ENCODE peak calls at places on chromosomes 7 and 10, in five cellular contexts. P is cardiac muscle cell, Z is A673, W is neural progenitor cell, Q is GM23248. G is an unnamed sample.
A peak's percentile ranks its signal among the peaks of the same experiment; 100 is the strongest.

GRCh38 chr7:46554688-46555422 is 633.8 kb upstream of the IGFBP3 start:
- DNase-seq in P (no peak), Z (no peak), W (no peak), Q (peak; percentile 72), G (no peak)

GRCh38 chr10:43258922-43259247 is 8.0 kb downstream of the RASGEF1A start:
- DNase-seq in P (no peak), Z (no peak), W (no peak), Q (no peak), G (no peak)

GRCh38 chr7:108287857-108288256 is 157.7 kb upstream of the LAMB4 start:
- DNase-seq in P (no peak), Z (no peak), W (no peak), Q (no peak), G (no peak)

GRCh38 chr7:136640977-136641376 is 227.5 kb upstream of the CHRM2 start:
- DNase-seq in P (no peak), Z (no peak), W (peak; percentile 10), Q (no peak), G (no peak)

GRCh38 chr10:27547047-27547446 is 42.9 kb downstream of the RAB18 start:
- DNase-seq in P (no peak), Z (no peak), W (no peak), Q (no peak), G (no peak)

GRCh38 chr7:76294344-76295024 is 8.0 kb upstream of the HSPB1 start:
- DNase-seq in P (peak; percentile 98), Z (peak; percentile 97), W (peak; percentile 35), Q (peak; percentile 98), G (peak; percentile 99)

GRCh38 chr7:99042957-99043356 is 101.0 kb downstream of the SMURF1 start:
- DNase-seq in P (peak; percentile 52), Z (peak; percentile 66), W (no peak), Q (no peak), G (no peak)

GRCh38 chr7:23293500-23294073 is 5.6 kb upstream of the MALSU1 start:
- DNase-seq in P (no peak), Z (no peak), W (no peak), Q (no peak), G (no peak)

GRCh38 chr10:30058570-30059132 is 735 bp downstream of the JCAD start:
- DNase-seq in P (no peak), Z (peak; percentile 61), W (peak; percentile 80), Q (peak; percentile 70), G (peak; percentile 9)

GRCh38 chr10:22475857-22476600 is 130.7 kb downstream of the SPAG6 start:
- DNase-seq in P (no peak), Z (peak; percentile 43), W (peak; percentile 82), Q (peak; percentile 47), G (no peak)

GRCh38 chr10:97013983-97014382 is 171.8 kb downstream of the SLIT1 start:
- DNase-seq in P (no peak), Z (no peak), W (no peak), Q (no peak), G (no peak)

GRCh38 chr10:6665847-6666246 is 85.8 kb upstream of the PRKCQ start:
- DNase-seq in P (no peak), Z (no peak), W (no peak), Q (no peak), G (no peak)

GRCh38 chr10:100519321-100520051 is at the start of gene SEC31B:
- DNase-seq in P (no peak), Z (no peak), W (peak; percentile 87), Q (peak; percentile 39), G (no peak)

GRCh38 chr7:53656881-53657280 is 621.4 kb downstream of the POM121L12 start:
- DNase-seq in P (no peak), Z (no peak), W (no peak), Q (no peak), G (no peak)

GRCh38 chr7:90973146-90973545 is 291.1 kb upstream of the FZD1 start:
- DNase-seq in P (no peak), Z (peak; percentile 58), W (no peak), Q (peak; percentile 46), G (no peak)

GRCh38 chr10:133394064-133394663 is at the start of gene MTG1:
- DNase-seq in P (peak; percentile 95), Z (peak; percentile 96), W (peak; percentile 99), Q (peak; percentile 98), G (peak; percentile 86)

GRCh38 chr7:29229946-29230345 is 35.4 kb downstream of the CHN2 start:
- DNase-seq in P (no peak), Z (no peak), W (no peak), Q (no peak), G (no peak)

GRCh38 chr7:50962962-50963374 is 180.3 kb upstream of the GRB10 start:
- DNase-seq in P (peak; percentile 75), Z (no peak), W (peak; percentile 25), Q (peak; percentile 42), G (peak; percentile 38)

GRCh38 chr7:114083714-114084113 is 164.9 kb upstream of the PPP1R3A start:
- DNase-seq in P (no peak), Z (no peak), W (no peak), Q (no peak), G (no peak)

GRCh38 chr7:6158424-6159096 is 113.9 kb downstream of the CYTH3 start:
- DNase-seq in P (no peak), Z (no peak), W (no peak), Q (no peak), G (no peak)

GRCh38 chr7:129502708-129503685 is 666 bp downstream of the SMKR1 start:
- DNase-seq in P (no peak), Z (no peak), W (peak; percentile 65), Q (no peak), G (no peak)

GRCh38 chr10:21171197-21171935 is 274.3 kb upstream of the NEBL start:
- DNase-seq in P (no peak), Z (peak; percentile 62), W (peak; percentile 47), Q (no peak), G (no peak)

DNA sequence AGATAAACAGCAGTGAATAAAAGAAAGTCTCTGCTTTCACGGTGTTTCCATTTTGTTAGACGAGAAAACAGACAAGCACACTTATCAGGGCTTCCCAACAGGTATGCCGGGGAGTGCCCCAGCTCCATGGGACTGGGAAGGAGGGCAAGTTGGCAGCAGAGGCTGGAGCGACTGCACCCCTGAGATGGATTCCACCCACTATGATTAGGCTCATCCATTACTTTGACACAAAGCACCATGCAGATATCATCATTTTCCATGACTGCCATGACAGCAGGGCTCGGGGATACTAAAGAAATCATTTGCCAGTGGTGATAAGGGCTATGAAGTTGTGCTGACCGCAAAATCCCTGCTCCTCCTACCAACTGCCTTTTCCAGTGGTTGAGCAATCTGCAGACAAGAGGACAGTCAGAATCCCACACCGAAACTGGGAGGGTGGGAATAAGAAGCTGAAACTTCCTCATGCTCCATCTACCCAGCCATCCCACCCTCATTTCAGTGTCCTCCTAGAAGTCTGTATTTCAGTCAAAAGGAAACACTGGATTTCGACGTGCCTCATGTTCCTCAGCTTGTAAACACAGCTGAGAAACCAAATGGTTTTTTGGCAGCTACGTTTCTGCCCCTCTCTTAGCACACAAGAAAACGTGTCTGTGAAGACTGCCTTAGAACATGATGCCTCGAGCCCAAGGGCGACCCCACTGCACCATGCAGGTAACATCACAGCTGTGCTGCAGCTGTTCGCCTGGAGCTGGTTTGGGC is 15.5 kb downstream of the CREB3L2 start:
- DNase-seq in P (peak; percentile 91), Z (no peak), W (no peak), Q (peak; percentile 91), G (peak; percentile 62)
- H3K4me1 ChIP-seq in P (peaks cover 37% of the 10 kb centered on the region), Z (no peaks in the 10 kb centered on the region), W (peaks cover 22% of the 10 kb centered on the region), Q (peaks cover 78% of the 10 kb centered on the region), G (peaks cover 20% of the 10 kb centered on the region)

DNA sequence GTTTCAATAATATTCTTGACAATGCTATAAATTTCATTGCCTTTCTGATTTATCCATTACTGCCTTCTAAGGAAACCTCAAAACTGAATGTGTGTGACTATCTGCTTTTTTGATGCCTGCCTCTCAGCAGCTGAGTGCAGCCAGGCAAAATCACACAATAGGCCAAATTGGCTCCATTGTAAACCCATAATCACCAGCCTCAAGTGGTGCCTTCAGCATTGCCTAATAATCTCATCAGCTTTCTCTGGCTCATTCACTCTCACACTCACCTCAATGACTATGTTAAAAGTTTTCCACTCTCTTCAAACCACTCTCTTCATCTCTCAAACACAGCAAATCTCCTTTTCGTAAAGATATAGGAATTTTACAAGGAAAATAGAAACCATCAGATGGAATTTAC is 182.5 kb upstream of the COL1A2 start:
- DNase-seq in P (no peak), Z (peak; percentile 31), W (peak; percentile 72), Q (no peak), G (no peak)
- H3K4me1 ChIP-seq in P (peaks cover 10% of the 10 kb centered on the region), Z (peaks cover 15% of the 10 kb centered on the region), W (peaks cover 20% of the 10 kb centered on the region), Q (no peaks in the 10 kb centered on the region), G (no peaks in the 10 kb centered on the region)

GRCh38 chr7:43630466-43630865 is 47.6 kb downstream of the STK17A start:
- DNase-seq in P (no peak), Z (no peak), W (no peak), Q (no peak), G (no peak)
- H3K4me1 ChIP-seq in P (peaks cover 14% of the 10 kb centered on the region), Z (peaks cover 33% of the 10 kb centered on the region), W (no peaks in the 10 kb centered on the region), Q (peaks cover under 1% of the 10 kb centered on the region), G (peaks cover 5% of the 10 kb centered on the region)

DNA sequence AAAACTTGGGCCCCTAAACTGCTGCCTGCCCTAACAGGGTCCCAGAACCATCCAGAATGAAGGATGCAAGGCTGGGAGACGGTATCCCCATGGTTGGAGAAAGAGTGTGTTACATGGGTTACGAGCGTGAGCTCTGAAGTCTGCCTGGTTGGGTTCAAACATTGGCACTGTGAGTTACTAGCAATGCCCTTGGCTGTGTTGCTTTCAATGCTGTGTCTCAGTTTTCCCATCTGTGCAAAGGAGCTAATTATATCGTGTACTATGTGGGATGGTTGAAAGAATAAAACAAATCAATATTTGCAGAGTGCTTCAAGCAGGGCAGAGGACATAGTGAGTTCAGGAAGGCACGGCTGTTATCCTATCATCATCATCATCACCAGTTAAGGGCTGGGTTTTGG is 114.7 kb downstream of the ZMIZ1 start:
- DNase-seq in P (no peak), Z (no peak), W (no peak), Q (no peak), G (no peak)
- H3K4me1 ChIP-seq in P (peaks cover 91% of the 10 kb centered on the region), Z (peaks cover 11% of the 10 kb centered on the region), W (peaks cover 58% of the 10 kb centered on the region), Q (peaks cover 47% of the 10 kb centered on the region), G (peaks cover 78% of the 10 kb centered on the region)

GRCh38 chr10:125083576-125083920 is 76.8 kb downstream of the CTBP2 start:
- DNase-seq in P (peak; percentile 38), Z (no peak), W (no peak), Q (peak; percentile 70), G (no peak)
- H3K4me1 ChIP-seq in P (peaks cover 10% of the 10 kb centered on the region), Z (peaks cover 6% of the 10 kb centered on the region), W (no peaks in the 10 kb centered on the region), Q (peaks cover 22% of the 10 kb centered on the region), G (peaks cover 23% of the 10 kb centered on the region)

DNA sequence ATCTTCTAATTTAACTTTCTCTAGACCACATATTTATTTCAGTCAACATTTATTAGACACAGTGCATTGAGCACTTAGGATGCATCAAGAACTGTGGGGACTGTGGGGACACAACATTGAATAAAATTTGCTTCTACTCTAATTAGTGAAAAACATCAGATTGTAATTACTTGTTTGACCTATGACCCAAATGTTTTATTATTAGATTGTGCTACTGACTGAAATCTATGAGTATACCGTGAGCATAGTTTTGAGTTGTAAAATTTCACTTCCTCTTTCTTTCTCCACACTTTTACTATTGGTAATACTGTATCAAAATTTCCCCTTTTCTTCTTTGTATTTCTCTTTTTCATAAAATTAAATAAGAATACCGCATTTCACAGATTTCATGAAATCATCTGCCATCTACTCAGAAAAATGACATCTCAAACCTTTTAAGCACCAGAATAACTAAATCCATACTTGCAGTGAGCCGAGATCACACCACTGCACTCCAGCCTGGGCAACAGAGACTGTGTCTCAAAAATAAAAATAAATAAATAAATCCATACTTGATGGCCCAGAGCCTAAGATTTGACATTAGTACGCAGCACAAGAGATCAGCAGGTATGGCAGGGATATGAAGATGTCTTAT is 25.4 kb upstream of the INPP5F start:
- DNase-seq in P (no peak), Z (no peak), W (no peak), Q (no peak), G (no peak)
- H3K4me1 ChIP-seq in P (no peaks in the 10 kb centered on the region), Z (no peaks in the 10 kb centered on the region), W (peaks cover 5% of the 10 kb centered on the region), Q (no peaks in the 10 kb centered on the region), G (peaks cover 6% of the 10 kb centered on the region)

G was measured in SJCRH30.